ENCODE peak calls at places on chromosome 14, in six cellular contexts. O is IMR-90, K is H9, R is mesenchymal stem cell, S is trophoblast cell, L is H1. Z is an unnamed sample.

GRCh38 chr14:22370084-22370847 is 218.8 kb downstream of the DAD1 start:
- DNase-seq in S (no peak), R (no peak), L (no peak), O (no peak), K (no peak), Z (no peak)

GRCh38 chr14:40599726-40600125 is 1007.0 kb upstream of the LRFN5 start:
- DNase-seq in R (no peak), S (peak), L (no peak), K (no peak), O (no peak), Z (no peak)

GRCh38 chr14:23054000-23054811 is 3.1 kb downstream of the CDH24 start:
- DNase-seq in S (no peak), R (no peak), O (no peak), K (peak), L (no peak), Z (no peak)

GRCh38 chr14:71415404-71415690 is 508.1 kb downstream of the PCNX1 start:
- DNase-seq in L (no peak), R (peak), K (no peak), S (peak), O (peak), Z (no peak)

GRCh38 chr14:59739794-59740193 is 130.8 kb downstream of the RTN1 start:
- DNase-seq in K (no peak), R (no peak), S (no peak), L (no peak), O (no peak), Z (no peak)

GRCh38 chr14:72731252-72732020 is 162.5 kb downstream of the DPF3 start:
- DNase-seq in L (no peak), S (no peak), R (no peak), K (no peak), O (no peak), Z (no peak)

GRCh38 chr14:54713364-54713763 is 146.4 kb downstream of the SAMD4A start:
- DNase-seq in L (no peak), K (no peak), R (no peak), O (peak), S (no peak), Z (no peak)

GRCh38 chr14:29078810-29079522 is 312.4 kb downstream of the FOXG1 start:
- DNase-seq in K (no peak), O (no peak), S (no peak), L (no peak), R (no peak), Z (no peak)

GRCh38 chr14:87397499-87397898 is 595.5 kb downstream of the GALC start:
- DNase-seq in O (no peak), R (no peak), K (no peak), S (no peak), L (no peak), Z (no peak)

GRCh38 chr14:75662966-75663365 is 1.9 kb downstream of the TTLL5 start:
- DNase-seq in L (no peak), O (no peak), S (no peak), K (no peak), R (peak), Z (no peak)

GRCh38 chr14:94394025-94394493 is 5.7 kb upstream of the SERPINA1 start:
- DNase-seq in L (no peak), O (no peak), R (no peak), S (no peak), K (no peak), Z (no peak)

GRCh38 chr14:61089126-61089750 is 108.2 kb downstream of the SLC38A6 start:
- DNase-seq in K (no peak), S (no peak), L (no peak), R (no peak), O (no peak), Z (no peak)

GRCh38 chr14:66000771-66001170 is 485.4 kb upstream of the CCDC196 start:
- DNase-seq in R (no peak), L (no peak), K (no peak), O (no peak), S (no peak), Z (no peak)

GRCh38 chr14:26811756-26812305 is 214.0 kb upstream of the NOVA1 start:
- DNase-seq in S (no peak), K (no peak), O (no peak), R (no peak), L (no peak), Z (no peak)

GRCh38 chr14:60235440-60235839 is 13.6 kb upstream of the PPM1A start:
- DNase-seq in O (no peak), R (no peak), K (no peak), S (no peak), L (no peak), Z (no peak)

GRCh38 chr14:70811065-70811464 is 1.8 kb upstream of the MAP3K9 start:
- DNase-seq in R (no peak), L (no peak), K (no peak), S (no peak), O (peak), Z (no peak)

GRCh38 chr14:75770635-75771034 is 109.6 kb downstream of the TTLL5 start:
- DNase-seq in R (no peak), K (no peak), O (no peak), L (no peak), S (no peak), Z (no peak)

GRCh38 chr14:56118611-56119181 is 485 bp downstream of the PELI2 start:
- DNase-seq in S (no peak), L (no peak), R (no peak), K (no peak), O (no peak), Z (no peak)

GRCh38 chr14:53619625-53620324 is 336.9 kb downstream of the BMP4 start:
- DNase-seq in L (no peak), R (peak), O (peak), K (no peak), S (peak), Z (no peak)

GRCh38 chr14:30362369-30363218 is 196.4 kb upstream of the G2E3 start:
- DNase-seq in S (no peak), K (no peak), O (no peak), L (no peak), R (no peak), Z (no peak)

GRCh38 chr14:65173973-65174693 is 71.8 kb upstream of the MAX start:
- DNase-seq in S (no peak), K (peak), R (no peak), L (peak), O (no peak), Z (peak)

GRCh38 chr14:93107383-93107782 is 8.3 kb downstream of the ITPK1 start:
- DNase-seq in L (no peak), K (no peak), R (no peak), S (no peak), O (no peak), Z (no peak)

GRCh38 chr14:104977008-104977680 is 1.0 kb downstream of the AHNAK2 start:
- DNase-seq in S (no peak), R (no peak), O (no peak), L (no peak), K (no peak), Z (no peak)
- H3K9ac ChIP-seq in S (no peak), R (peak), O (no peak), L (no peak), K (no peak), Z (peak)

DNA sequence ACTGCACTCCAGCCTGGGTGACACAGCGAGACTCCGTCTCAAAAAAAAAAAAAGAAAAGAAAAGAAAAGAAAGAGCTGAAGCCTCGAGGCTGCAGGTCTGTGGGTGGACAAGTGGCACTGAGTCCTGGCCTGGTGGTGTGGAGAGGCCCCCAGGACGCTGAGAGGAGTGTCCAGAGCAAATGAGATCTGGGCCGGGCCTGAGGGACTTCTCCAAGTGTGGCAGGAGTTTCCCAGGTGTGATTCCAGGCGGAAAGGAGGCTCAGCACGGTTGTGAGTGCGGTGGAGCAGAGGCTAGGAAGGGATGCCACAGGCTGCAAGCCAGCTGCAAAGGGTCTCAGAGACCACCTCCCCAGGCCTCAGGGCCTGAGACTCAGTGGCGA is 11.9 kb downstream of the TTC7B start:
- DNase-seq in R (no peak), L (no peak), O (no peak), K (no peak), S (no peak), Z (no peak)
- H2AK5ac ChIP-seq in R (no peak), L (no peak), O (no peak), K (peak), S (peak), Z (peak)

GRCh38 chr14:100305446-100306255 is 593 bp downstream of the SLC25A29 start:
- DNase-seq in K (peak), R (no peak), S (no peak), O (no peak), L (peak), Z (no peak)

GRCh38 chr14:100307215-100308111 is 1.2 kb upstream of the SLC25A29 start:
- DNase-seq in K (no peak), O (peak), L (peak), S (peak), R (peak), Z (no peak)

GRCh38 chr14:100304825-100305445 is 1.3 kb downstream of the SLC25A29 start:
- DNase-seq in K (peak), R (peak), O (peak), L (peak), S (peak), Z (no peak)

GRCh38 chr14:100306506-100307214 is 416 bp upstream of the SLC25A29 start:
- DNase-seq in L (peak), S (peak), K (peak), R (peak), O (peak), Z (peak)

GRCh38 chr14:100306256-100306505 is at the start of gene SLC25A29:
- DNase-seq in K (no peak), O (no peak), L (no peak), S (no peak), R (no peak), Z (no peak)
- H2AFZ ChIP-seq in K (no peak), O (peak), L (no peak), S (peak), R (peak), Z (peak)

DNA sequence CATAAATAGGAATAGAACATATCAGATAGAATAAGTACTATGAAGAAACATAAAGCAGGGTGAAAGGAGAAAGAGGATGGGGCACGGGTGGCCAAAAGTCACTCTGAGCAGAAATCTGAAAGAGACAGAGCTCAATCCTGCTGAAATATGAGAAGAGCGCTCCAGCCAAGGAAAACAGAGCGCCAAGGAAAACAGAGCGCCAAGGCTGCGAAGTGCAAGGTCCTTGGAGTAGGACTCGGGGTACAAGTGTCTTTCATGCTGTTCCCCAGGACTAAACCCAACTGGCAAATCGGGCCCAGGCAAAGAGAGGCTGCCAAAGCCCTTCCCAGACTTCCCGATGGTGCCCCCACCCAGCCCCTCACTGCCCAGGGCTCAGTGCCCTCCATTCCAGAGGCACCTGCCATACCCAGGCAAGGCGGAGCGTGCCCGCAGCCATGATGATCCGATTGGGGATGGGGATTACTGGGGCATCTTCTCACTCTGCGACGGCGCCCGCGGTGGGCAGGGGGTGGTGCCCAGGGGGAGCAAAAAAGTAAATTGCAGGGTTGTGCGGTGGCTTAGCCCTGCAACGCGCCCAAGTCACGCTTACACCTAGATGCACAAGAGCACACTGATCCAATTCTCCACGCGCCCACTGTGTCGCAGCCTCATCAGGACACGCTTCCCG is 1.7 kb downstream of the LTBP2 start:
- DNase-seq in L (no peak), O (no peak), K (no peak), R (no peak), S (no peak), Z (no peak)
- H3K9ac ChIP-seq in L (no peak), O (peak), K (no peak), R (peak), S (no peak), Z (no peak)

DNA sequence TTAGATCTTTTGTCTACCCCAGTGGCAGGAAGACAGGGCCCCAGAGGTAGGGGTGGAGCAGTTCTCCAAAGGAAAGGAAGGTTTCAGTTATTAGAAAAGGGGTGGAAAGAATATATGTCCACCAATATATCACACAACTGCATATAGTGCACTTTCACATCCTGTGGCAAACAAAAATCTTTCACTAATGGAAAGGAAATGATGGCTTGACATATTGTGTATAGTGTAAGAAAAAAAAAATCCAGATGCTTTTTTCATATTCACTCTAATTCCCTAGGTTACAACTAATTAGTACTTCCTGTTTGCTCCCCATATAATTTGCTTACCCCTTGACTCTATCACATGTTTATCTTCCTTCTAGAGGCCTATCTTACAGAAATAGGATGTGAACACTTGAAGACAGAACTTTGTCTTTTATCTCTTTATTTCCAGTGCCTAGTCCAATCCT is 451.1 kb downstream of the ZFP36L1 start:
- DNase-seq in R (no peak), K (no peak), L (no peak), S (no peak), O (no peak), Z (no peak)
- H2AK5ac ChIP-seq in R (no peak), K (no peak), L (no peak), S (no peak), O (no peak), Z (no peak)

GRCh38 chr14:105247026-105247425 is 1.3 kb upstream of the BTBD6 start:
- DNase-seq in L (no peak), O (no peak), R (no peak), K (no peak), S (peak), Z (no peak)
- H2AFZ ChIP-seq in L (no peak), O (no peak), R (no peak), K (no peak), S (no peak), Z (no peak)

DNA sequence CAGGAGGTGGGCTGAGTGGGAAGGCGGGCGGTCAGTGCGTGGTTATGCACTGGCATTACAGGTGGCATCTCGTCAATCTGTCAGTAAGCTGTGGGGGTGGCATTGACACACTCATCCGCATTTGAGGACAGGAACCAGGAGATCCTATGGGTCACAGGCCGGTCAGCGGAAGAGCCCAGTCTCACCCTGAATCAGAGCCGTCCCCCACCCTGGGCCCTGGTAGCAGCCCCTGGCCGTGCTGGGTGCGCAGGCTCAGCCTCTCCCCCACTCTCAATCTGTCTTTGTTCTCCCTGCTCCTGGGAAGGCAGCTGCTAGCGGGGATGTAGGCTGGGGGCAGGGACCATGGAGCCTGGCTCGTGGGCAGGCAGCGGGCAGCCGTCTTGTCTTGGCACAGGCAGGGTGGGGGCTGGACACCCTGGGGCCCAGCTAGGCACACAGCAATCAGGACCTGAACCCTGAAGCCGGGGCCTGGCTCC is 5.1 kb downstream of the INF2 start:
- DNase-seq in S (no peak), K (no peak), R (no peak), O (no peak), L (no peak), Z (no peak)
- H3K9ac ChIP-seq in S (no peak), K (no peak), R (no peak), O (no peak), L (no peak), Z (peak)

DNA sequence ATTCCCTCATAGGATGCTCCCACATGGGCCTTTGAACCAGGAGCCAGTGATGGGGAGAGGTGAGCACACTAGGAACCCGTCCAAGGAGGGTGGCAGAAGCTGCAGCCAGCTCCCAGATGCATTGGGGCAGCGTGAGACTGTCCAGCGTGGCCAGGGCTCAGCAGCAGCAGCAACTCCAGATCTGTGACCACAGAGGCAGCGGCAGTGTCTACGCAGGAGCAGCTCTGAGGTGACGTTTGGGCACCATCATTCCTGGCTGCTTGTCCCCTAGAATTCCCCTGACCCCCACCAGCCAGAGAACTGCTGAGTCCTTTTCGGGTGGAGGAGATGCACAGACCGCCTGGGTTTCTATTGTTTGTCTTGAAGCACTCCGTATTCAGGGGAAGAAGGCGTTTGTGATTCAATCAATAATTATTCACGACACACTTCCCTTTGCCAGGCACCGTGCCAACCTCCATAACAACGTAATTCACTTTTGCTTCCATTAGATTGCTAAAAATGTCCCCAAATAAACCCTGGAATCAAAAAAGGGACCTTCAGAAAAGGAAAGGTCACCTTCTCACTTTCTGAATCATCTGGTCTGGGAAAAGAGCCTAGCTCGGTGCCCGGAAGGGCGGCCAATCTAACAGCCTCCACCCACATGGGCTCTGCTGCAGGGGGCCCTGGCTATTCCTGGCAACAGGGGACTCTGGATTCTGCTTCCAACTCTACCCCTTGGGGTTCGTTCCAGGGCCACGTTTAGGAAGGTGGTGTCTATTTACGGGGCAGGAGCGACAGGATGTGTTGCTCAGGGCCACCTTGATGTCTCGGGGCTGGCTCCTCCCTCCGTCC is 11.4 kb upstream of the BDKRB2 start:
- DNase-seq in K (no peak), R (no peak), S (no peak), L (no peak), O (no peak), Z (no peak)
- H2AK5ac ChIP-seq in K (no peak), R (no peak), S (no peak), L (peak), O (peak), Z (peak)